ENCODE peak calls at places on chromosomes 6 and 20, in seven cellular contexts. One of them, this sample, is unnamed.

GRCh38 chr6:20778460-20778859 is 244.2 kb downstream of the CDKAL1 start:
- DNase-seq in AG09309: no peak
- DNase-seq in skeletal muscle cell: no peak
- DNase-seq in COR-L47: no peak
- DNase-seq in PC-3: no peak
- DNase-seq in activated CD8-positive, alpha-beta memory T cell treated with anti-CD3 and anti-CD28 coated beads for 48 hours: no peak
- DNase-seq in stimulated activated CD4-positive, alpha-beta T cell treated with anti-CD3 and anti-CD28 coated beads, Interleukin-15, amount 100 ng/mL, for 1 hour: no peak
- DNase-seq in this sample: no peak

GRCh38 chr20:48282591-48283228 is 497.4 kb upstream of the SULF2 start:
- DNase-seq in AG09309: no peak
- DNase-seq in skeletal muscle cell: no peak
- DNase-seq in COR-L47: no peak
- DNase-seq in PC-3: no peak
- DNase-seq in activated CD8-positive, alpha-beta memory T cell treated with anti-CD3 and anti-CD28 coated beads for 48 hours: no peak
- DNase-seq in stimulated activated CD4-positive, alpha-beta T cell treated with anti-CD3 and anti-CD28 coated beads, Interleukin-15, amount 100 ng/mL, for 1 hour: no peak
- DNase-seq in this sample: no peak

GRCh38 chr20:10323729-10324128 is 105.1 kb downstream of the SNAP25 start:
- DNase-seq in AG09309: no peak
- DNase-seq in skeletal muscle cell: no peak
- DNase-seq in COR-L47: no peak
- DNase-seq in PC-3: no peak
- DNase-seq in activated CD8-positive, alpha-beta memory T cell treated with anti-CD3 and anti-CD28 coated beads for 48 hours: no peak
- DNase-seq in stimulated activated CD4-positive, alpha-beta T cell treated with anti-CD3 and anti-CD28 coated beads, Interleukin-15, amount 100 ng/mL, for 1 hour: no peak
- DNase-seq in this sample: no peak

GRCh38 chr6:90859056-90859455 is 272.2 kb upstream of the MAP3K7 start:
- DNase-seq in AG09309: no peak
- DNase-seq in skeletal muscle cell: no peak
- DNase-seq in COR-L47: no peak
- DNase-seq in PC-3: no peak
- DNase-seq in activated CD8-positive, alpha-beta memory T cell treated with anti-CD3 and anti-CD28 coated beads for 48 hours: no peak
- DNase-seq in stimulated activated CD4-positive, alpha-beta T cell treated with anti-CD3 and anti-CD28 coated beads, Interleukin-15, amount 100 ng/mL, for 1 hour: no peak
- DNase-seq in this sample: no peak

GRCh38 chr6:124854338-124854922 is 107.8 kb upstream of the RNF217 start:
- DNase-seq in AG09309: no peak
- DNase-seq in skeletal muscle cell: no peak
- DNase-seq in COR-L47: no peak
- DNase-seq in PC-3: peak
- DNase-seq in activated CD8-positive, alpha-beta memory T cell treated with anti-CD3 and anti-CD28 coated beads for 48 hours: no peak
- DNase-seq in stimulated activated CD4-positive, alpha-beta T cell treated with anti-CD3 and anti-CD28 coated beads, Interleukin-15, amount 100 ng/mL, for 1 hour: no peak
- DNase-seq in this sample: no peak

GRCh38 chr6:17994019-17994418 is 6.6 kb upstream of the KIF13A start:
- DNase-seq in AG09309: no peak
- DNase-seq in skeletal muscle cell: no peak
- DNase-seq in COR-L47: no peak
- DNase-seq in PC-3: no peak
- DNase-seq in activated CD8-positive, alpha-beta memory T cell treated with anti-CD3 and anti-CD28 coated beads for 48 hours: no peak
- DNase-seq in stimulated activated CD4-positive, alpha-beta T cell treated with anti-CD3 and anti-CD28 coated beads, Interleukin-15, amount 100 ng/mL, for 1 hour: no peak
- DNase-seq in this sample: no peak

GRCh38 chr6:21586760-21587181 is 6.8 kb upstream of the SOX4 start:
- DNase-seq in AG09309: no peak
- DNase-seq in skeletal muscle cell: no peak
- DNase-seq in COR-L47: no peak
- DNase-seq in PC-3: no peak
- DNase-seq in activated CD8-positive, alpha-beta memory T cell treated with anti-CD3 and anti-CD28 coated beads for 48 hours: no peak
- DNase-seq in stimulated activated CD4-positive, alpha-beta T cell treated with anti-CD3 and anti-CD28 coated beads, Interleukin-15, amount 100 ng/mL, for 1 hour: no peak
- DNase-seq in this sample: no peak

GRCh38 chr6:114267897-114268296 is 74.9 kb downstream of the HS3ST5 start:
- DNase-seq in AG09309: no peak
- DNase-seq in skeletal muscle cell: no peak
- DNase-seq in COR-L47: no peak
- DNase-seq in PC-3: no peak
- DNase-seq in activated CD8-positive, alpha-beta memory T cell treated with anti-CD3 and anti-CD28 coated beads for 48 hours: no peak
- DNase-seq in stimulated activated CD4-positive, alpha-beta T cell treated with anti-CD3 and anti-CD28 coated beads, Interleukin-15, amount 100 ng/mL, for 1 hour: no peak
- DNase-seq in this sample: no peak

GRCh38 chr6:142384455-142385332 is 82.9 kb downstream of the ADGRG6 start:
- DNase-seq in AG09309: no peak
- DNase-seq in skeletal muscle cell: no peak
- DNase-seq in COR-L47: no peak
- DNase-seq in PC-3: peak
- DNase-seq in activated CD8-positive, alpha-beta memory T cell treated with anti-CD3 and anti-CD28 coated beads for 48 hours: no peak
- DNase-seq in stimulated activated CD4-positive, alpha-beta T cell treated with anti-CD3 and anti-CD28 coated beads, Interleukin-15, amount 100 ng/mL, for 1 hour: no peak
- DNase-seq in this sample: peak

GRCh38 chr6:45946352-45946751 is 69.3 kb downstream of the CLIC5 start:
- DNase-seq in AG09309: peak
- DNase-seq in skeletal muscle cell: peak
- DNase-seq in COR-L47: no peak
- DNase-seq in PC-3: peak
- DNase-seq in activated CD8-positive, alpha-beta memory T cell treated with anti-CD3 and anti-CD28 coated beads for 48 hours: no peak
- DNase-seq in stimulated activated CD4-positive, alpha-beta T cell treated with anti-CD3 and anti-CD28 coated beads, Interleukin-15, amount 100 ng/mL, for 1 hour: no peak
- DNase-seq in this sample: no peak

GRCh38 chr6:170127151-170127550 is 163.7 kb downstream of the DLL1 start:
- DNase-seq in AG09309: no peak
- DNase-seq in skeletal muscle cell: no peak
- DNase-seq in COR-L47: no peak
- DNase-seq in PC-3: no peak
- DNase-seq in activated CD8-positive, alpha-beta memory T cell treated with anti-CD3 and anti-CD28 coated beads for 48 hours: no peak
- DNase-seq in stimulated activated CD4-positive, alpha-beta T cell treated with anti-CD3 and anti-CD28 coated beads, Interleukin-15, amount 100 ng/mL, for 1 hour: no peak
- DNase-seq in this sample: no peak

GRCh38 chr6:24004062-24004461 is 122.0 kb upstream of the NRSN1 start:
- DNase-seq in AG09309: peak
- DNase-seq in skeletal muscle cell: no peak
- DNase-seq in COR-L47: no peak
- DNase-seq in PC-3: peak
- DNase-seq in activated CD8-positive, alpha-beta memory T cell treated with anti-CD3 and anti-CD28 coated beads for 48 hours: no peak
- DNase-seq in stimulated activated CD4-positive, alpha-beta T cell treated with anti-CD3 and anti-CD28 coated beads, Interleukin-15, amount 100 ng/mL, for 1 hour: no peak
- DNase-seq in this sample: no peak

GRCh38 chr6:41683460-41684310 is 45.4 kb downstream of the MDFI start:
- DNase-seq in AG09309: no peak
- DNase-seq in skeletal muscle cell: no peak
- DNase-seq in COR-L47: peak
- DNase-seq in PC-3: peak
- DNase-seq in activated CD8-positive, alpha-beta memory T cell treated with anti-CD3 and anti-CD28 coated beads for 48 hours: peak
- DNase-seq in stimulated activated CD4-positive, alpha-beta T cell treated with anti-CD3 and anti-CD28 coated beads, Interleukin-15, amount 100 ng/mL, for 1 hour: peak
- DNase-seq in this sample: no peak

GRCh38 chr6:109308018-109308492 is 74.2 kb downstream of the CD164 start:
- DNase-seq in AG09309: peak
- DNase-seq in skeletal muscle cell: peak
- DNase-seq in COR-L47: no peak
- DNase-seq in PC-3: peak
- DNase-seq in activated CD8-positive, alpha-beta memory T cell treated with anti-CD3 and anti-CD28 coated beads for 48 hours: peak
- DNase-seq in stimulated activated CD4-positive, alpha-beta T cell treated with anti-CD3 and anti-CD28 coated beads, Interleukin-15, amount 100 ng/mL, for 1 hour: no peak
- DNase-seq in this sample: no peak

GRCh38 chr6:111600154-111600553 is 5.5 kb downstream of the TRAF3IP2 start:
- DNase-seq in AG09309: no peak
- DNase-seq in skeletal muscle cell: no peak
- DNase-seq in COR-L47: no peak
- DNase-seq in PC-3: no peak
- DNase-seq in activated CD8-positive, alpha-beta memory T cell treated with anti-CD3 and anti-CD28 coated beads for 48 hours: no peak
- DNase-seq in stimulated activated CD4-positive, alpha-beta T cell treated with anti-CD3 and anti-CD28 coated beads, Interleukin-15, amount 100 ng/mL, for 1 hour: no peak
- DNase-seq in this sample: no peak

GRCh38 chr20:52003976-52004375 is 187.6 kb downstream of the ZFP64 start:
- DNase-seq in AG09309: no peak
- DNase-seq in skeletal muscle cell: no peak
- DNase-seq in COR-L47: peak
- DNase-seq in PC-3: no peak
- DNase-seq in activated CD8-positive, alpha-beta memory T cell treated with anti-CD3 and anti-CD28 coated beads for 48 hours: no peak
- DNase-seq in stimulated activated CD4-positive, alpha-beta T cell treated with anti-CD3 and anti-CD28 coated beads, Interleukin-15, amount 100 ng/mL, for 1 hour: no peak
- DNase-seq in this sample: no peak

GRCh38 chr6:4870821-4871494 is 94.8 kb downstream of the CDYL start:
- DNase-seq in AG09309: no peak
- DNase-seq in skeletal muscle cell: no peak
- DNase-seq in COR-L47: no peak
- DNase-seq in PC-3: peak
- DNase-seq in activated CD8-positive, alpha-beta memory T cell treated with anti-CD3 and anti-CD28 coated beads for 48 hours: no peak
- DNase-seq in stimulated activated CD4-positive, alpha-beta T cell treated with anti-CD3 and anti-CD28 coated beads, Interleukin-15, amount 100 ng/mL, for 1 hour: no peak
- DNase-seq in this sample: no peak

GRCh38 chr20:57974863-57975262 is 253.6 kb downstream of the ANKRD60 start:
- DNase-seq in AG09309: no peak
- DNase-seq in skeletal muscle cell: no peak
- DNase-seq in COR-L47: no peak
- DNase-seq in PC-3: no peak
- DNase-seq in activated CD8-positive, alpha-beta memory T cell treated with anti-CD3 and anti-CD28 coated beads for 48 hours: no peak
- DNase-seq in stimulated activated CD4-positive, alpha-beta T cell treated with anti-CD3 and anti-CD28 coated beads, Interleukin-15, amount 100 ng/mL, for 1 hour: no peak
- DNase-seq in this sample: no peak

GRCh38 chr6:2877057-2877882 is 25.8 kb downstream of the SERPINB9 start:
- DNase-seq in AG09309: peak
- DNase-seq in skeletal muscle cell: peak
- DNase-seq in COR-L47: no peak
- DNase-seq in PC-3: peak
- DNase-seq in activated CD8-positive, alpha-beta memory T cell treated with anti-CD3 and anti-CD28 coated beads for 48 hours: no peak
- DNase-seq in stimulated activated CD4-positive, alpha-beta T cell treated with anti-CD3 and anti-CD28 coated beads, Interleukin-15, amount 100 ng/mL, for 1 hour: no peak
- DNase-seq in this sample: peak

GRCh38 chr6:88492824-88493223 is 326.7 kb upstream of the CNR1 start:
- DNase-seq in AG09309: peak
- DNase-seq in skeletal muscle cell: peak
- DNase-seq in COR-L47: no peak
- DNase-seq in PC-3: peak
- DNase-seq in activated CD8-positive, alpha-beta memory T cell treated with anti-CD3 and anti-CD28 coated beads for 48 hours: no peak
- DNase-seq in stimulated activated CD4-positive, alpha-beta T cell treated with anti-CD3 and anti-CD28 coated beads, Interleukin-15, amount 100 ng/mL, for 1 hour: no peak
- DNase-seq in this sample: peak

GRCh38 chr20:53580376-53581111 is 13.1 kb downstream of the ZNF217 start:
- DNase-seq in AG09309: no peak
- DNase-seq in skeletal muscle cell: no peak
- DNase-seq in COR-L47: no peak
- DNase-seq in PC-3: peak
- DNase-seq in activated CD8-positive, alpha-beta memory T cell treated with anti-CD3 and anti-CD28 coated beads for 48 hours: no peak
- DNase-seq in stimulated activated CD4-positive, alpha-beta T cell treated with anti-CD3 and anti-CD28 coated beads, Interleukin-15, amount 100 ng/mL, for 1 hour: no peak
- DNase-seq in this sample: no peak

GRCh38 chr6:116057766-116058165 is 2.9 kb downstream of the FRK start:
- DNase-seq in AG09309: no peak
- DNase-seq in skeletal muscle cell: no peak
- DNase-seq in COR-L47: no peak
- DNase-seq in PC-3: no peak
- DNase-seq in activated CD8-positive, alpha-beta memory T cell treated with anti-CD3 and anti-CD28 coated beads for 48 hours: no peak
- DNase-seq in stimulated activated CD4-positive, alpha-beta T cell treated with anti-CD3 and anti-CD28 coated beads, Interleukin-15, amount 100 ng/mL, for 1 hour: no peak
- DNase-seq in this sample: no peak

GRCh38 chr6:36524871-36525270 is 22.4 kb downstream of the STK38 start:
- DNase-seq in AG09309: no peak
- DNase-seq in skeletal muscle cell: no peak
- DNase-seq in COR-L47: no peak
- DNase-seq in PC-3: no peak
- DNase-seq in activated CD8-positive, alpha-beta memory T cell treated with anti-CD3 and anti-CD28 coated beads for 48 hours: no peak
- DNase-seq in stimulated activated CD4-positive, alpha-beta T cell treated with anti-CD3 and anti-CD28 coated beads, Interleukin-15, amount 100 ng/mL, for 1 hour: no peak
- DNase-seq in this sample: no peak

GRCh38 chr6:54118117-54118516 is 6.9 kb downstream of the MLIP start:
- DNase-seq in AG09309: no peak
- DNase-seq in skeletal muscle cell: no peak
- DNase-seq in COR-L47: no peak
- DNase-seq in PC-3: no peak
- DNase-seq in activated CD8-positive, alpha-beta memory T cell treated with anti-CD3 and anti-CD28 coated beads for 48 hours: no peak
- DNase-seq in stimulated activated CD4-positive, alpha-beta T cell treated with anti-CD3 and anti-CD28 coated beads, Interleukin-15, amount 100 ng/mL, for 1 hour: no peak
- DNase-seq in this sample: no peak

GRCh38 chr20:6654490-6655247 is 112.8 kb upstream of the BMP2 start:
- DNase-seq in AG09309: no peak
- DNase-seq in skeletal muscle cell: peak
- DNase-seq in COR-L47: no peak
- DNase-seq in PC-3: peak
- DNase-seq in activated CD8-positive, alpha-beta memory T cell treated with anti-CD3 and anti-CD28 coated beads for 48 hours: no peak
- DNase-seq in stimulated activated CD4-positive, alpha-beta T cell treated with anti-CD3 and anti-CD28 coated beads, Interleukin-15, amount 100 ng/mL, for 1 hour: no peak
- DNase-seq in this sample: no peak

GRCh38 chr6:128368213-128369000 is 152.0 kb downstream of the PTPRK start:
- DNase-seq in AG09309: peak
- DNase-seq in skeletal muscle cell: no peak
- DNase-seq in COR-L47: no peak
- DNase-seq in PC-3: peak
- DNase-seq in activated CD8-positive, alpha-beta memory T cell treated with anti-CD3 and anti-CD28 coated beads for 48 hours: no peak
- DNase-seq in stimulated activated CD4-positive, alpha-beta T cell treated with anti-CD3 and anti-CD28 coated beads, Interleukin-15, amount 100 ng/mL, for 1 hour: no peak
- DNase-seq in this sample: no peak

GRCh38 chr6:90388395-90388794 is 91.8 kb upstream of the BACH2 start:
- DNase-seq in AG09309: no peak
- DNase-seq in skeletal muscle cell: no peak
- DNase-seq in COR-L47: no peak
- DNase-seq in PC-3: no peak
- DNase-seq in activated CD8-positive, alpha-beta memory T cell treated with anti-CD3 and anti-CD28 coated beads for 48 hours: no peak
- DNase-seq in stimulated activated CD4-positive, alpha-beta T cell treated with anti-CD3 and anti-CD28 coated beads, Interleukin-15, amount 100 ng/mL, for 1 hour: no peak
- DNase-seq in this sample: no peak

GRCh38 chr6:160137130-160137988 is 15.7 kb downstream of the SLC22A1 start:
- DNase-seq in AG09309: no peak
- DNase-seq in skeletal muscle cell: no peak
- DNase-seq in COR-L47: no peak
- DNase-seq in PC-3: no peak
- DNase-seq in activated CD8-positive, alpha-beta memory T cell treated with anti-CD3 and anti-CD28 coated beads for 48 hours: no peak
- DNase-seq in stimulated activated CD4-positive, alpha-beta T cell treated with anti-CD3 and anti-CD28 coated beads, Interleukin-15, amount 100 ng/mL, for 1 hour: no peak
- DNase-seq in this sample: no peak

GRCh38 chr6:15313367-15313766 is 67.5 kb downstream of the JARID2 start:
- DNase-seq in AG09309: no peak
- DNase-seq in skeletal muscle cell: no peak
- DNase-seq in COR-L47: no peak
- DNase-seq in PC-3: no peak
- DNase-seq in activated CD8-positive, alpha-beta memory T cell treated with anti-CD3 and anti-CD28 coated beads for 48 hours: no peak
- DNase-seq in stimulated activated CD4-positive, alpha-beta T cell treated with anti-CD3 and anti-CD28 coated beads, Interleukin-15, amount 100 ng/mL, for 1 hour: no peak
- DNase-seq in this sample: no peak

GRCh38 chr20:57803718-57804005 is 93.8 kb upstream of the PMEPA1 start:
- DNase-seq in AG09309: no peak
- DNase-seq in skeletal muscle cell: no peak
- DNase-seq in COR-L47: no peak
- DNase-seq in PC-3: no peak
- DNase-seq in activated CD8-positive, alpha-beta memory T cell treated with anti-CD3 and anti-CD28 coated beads for 48 hours: no peak
- DNase-seq in stimulated activated CD4-positive, alpha-beta T cell treated with anti-CD3 and anti-CD28 coated beads, Interleukin-15, amount 100 ng/mL, for 1 hour: no peak
- DNase-seq in this sample: no peak

GRCh38 chr20:63518351-63518861 is 2.2 kb upstream of the PPDPF start:
- DNase-seq in AG09309: no peak
- DNase-seq in skeletal muscle cell: no peak
- DNase-seq in COR-L47: no peak
- DNase-seq in PC-3: no peak
- DNase-seq in activated CD8-positive, alpha-beta memory T cell treated with anti-CD3 and anti-CD28 coated beads for 48 hours: no peak
- DNase-seq in stimulated activated CD4-positive, alpha-beta T cell treated with anti-CD3 and anti-CD28 coated beads, Interleukin-15, amount 100 ng/mL, for 1 hour: no peak
- DNase-seq in this sample: no peak